ENCODE peak calls at places on chromosomes 7 and 10, in eight cellular contexts. One of them, this sample, is unnamed.

GRCh38 chr7:73809454-73810090 is 21.2 kb upstream of the CLDN4 start:
- DNase-seq in uterus: no peak
- DNase-seq in CD4-positive, CD25-positive, alpha-beta regulatory T cell: no peak
- DNase-seq in stimulated activated CD4-positive, alpha-beta T cell treated with anti-CD3 and anti-CD28 coated beads, Interleukin-15, amount 100 ng/mL, for 24 hours: no peak
- DNase-seq in GDM1: no peak
- DNase-seq in spleen: peak; percentile 56
- DNase-seq in HFFc6: no peak
- DNase-seq in kidney epithelial cell: no peak
- DNase-seq in this sample: no peak

GRCh38 chr7:44284216-44284615 is 41.2 kb downstream of the CAMK2B start:
- DNase-seq in kidney epithelial cell: no peak
- DNase-seq in stimulated activated CD4-positive, alpha-beta T cell treated with anti-CD3 and anti-CD28 coated beads, Interleukin-15, amount 100 ng/mL, for 24 hours: peak; percentile 0
- DNase-seq in uterus: peak; percentile 9
- DNase-seq in GDM1: no peak
- DNase-seq in spleen: peak; percentile 70
- DNase-seq in CD4-positive, CD25-positive, alpha-beta regulatory T cell: no peak
- DNase-seq in HFFc6: no peak
- DNase-seq in this sample: no peak

GRCh38 chr10:11255796-11256444 is 238.2 kb downstream of the CELF2 start:
- DNase-seq in stimulated activated CD4-positive, alpha-beta T cell treated with anti-CD3 and anti-CD28 coated beads, Interleukin-15, amount 100 ng/mL, for 24 hours: no peak
- DNase-seq in GDM1: no peak
- DNase-seq in CD4-positive, CD25-positive, alpha-beta regulatory T cell: no peak
- DNase-seq in uterus: peak; percentile 49
- DNase-seq in HFFc6: no peak
- DNase-seq in kidney epithelial cell: no peak
- DNase-seq in spleen: no peak
- DNase-seq in this sample: no peak

GRCh38 chr7:144606231-144606630 is 202.7 kb upstream of the NOBOX start:
- DNase-seq in uterus: no peak
- DNase-seq in kidney epithelial cell: no peak
- DNase-seq in CD4-positive, CD25-positive, alpha-beta regulatory T cell: no peak
- DNase-seq in stimulated activated CD4-positive, alpha-beta T cell treated with anti-CD3 and anti-CD28 coated beads, Interleukin-15, amount 100 ng/mL, for 24 hours: no peak
- DNase-seq in HFFc6: no peak
- DNase-seq in spleen: no peak
- DNase-seq in GDM1: no peak
- DNase-seq in this sample: no peak

GRCh38 chr7:73941836-73942551 is 81.0 kb downstream of the TMEM270 start:
- DNase-seq in kidney epithelial cell: peak; percentile 10
- DNase-seq in spleen: no peak
- DNase-seq in CD4-positive, CD25-positive, alpha-beta regulatory T cell: no peak
- DNase-seq in HFFc6: peak; percentile 31
- DNase-seq in uterus: no peak
- DNase-seq in GDM1: no peak
- DNase-seq in stimulated activated CD4-positive, alpha-beta T cell treated with anti-CD3 and anti-CD28 coated beads, Interleukin-15, amount 100 ng/mL, for 24 hours: no peak
- DNase-seq in this sample: no peak

GRCh38 chr7:80182630-80183276 is 48.1 kb downstream of the GNAI1 start:
- DNase-seq in stimulated activated CD4-positive, alpha-beta T cell treated with anti-CD3 and anti-CD28 coated beads, Interleukin-15, amount 100 ng/mL, for 24 hours: no peak
- DNase-seq in GDM1: no peak
- DNase-seq in uterus: no peak
- DNase-seq in CD4-positive, CD25-positive, alpha-beta regulatory T cell: no peak
- DNase-seq in spleen: no peak
- DNase-seq in kidney epithelial cell: no peak
- DNase-seq in HFFc6: no peak
- DNase-seq in this sample: no peak

GRCh38 chr7:130144632-130145171 is 60.5 kb downstream of the TMEM209 start:
- DNase-seq in uterus: no peak
- DNase-seq in spleen: peak; percentile 56
- DNase-seq in kidney epithelial cell: peak; percentile 60
- DNase-seq in GDM1: no peak
- DNase-seq in HFFc6: peak; percentile 43
- DNase-seq in CD4-positive, CD25-positive, alpha-beta regulatory T cell: no peak
- DNase-seq in stimulated activated CD4-positive, alpha-beta T cell treated with anti-CD3 and anti-CD28 coated beads, Interleukin-15, amount 100 ng/mL, for 24 hours: no peak
- DNase-seq in this sample: no peak

GRCh38 chr10:97515260-97515978 is 16.7 kb downstream of the UBTD1 start:
- DNase-seq in GDM1: no peak
- DNase-seq in CD4-positive, CD25-positive, alpha-beta regulatory T cell: no peak
- DNase-seq in kidney epithelial cell: no peak
- DNase-seq in uterus: no peak
- DNase-seq in HFFc6: no peak
- DNase-seq in stimulated activated CD4-positive, alpha-beta T cell treated with anti-CD3 and anti-CD28 coated beads, Interleukin-15, amount 100 ng/mL, for 24 hours: no peak
- DNase-seq in spleen: peak; percentile 10
- DNase-seq in this sample: peak; percentile 50

GRCh38 chr10:76839276-76839675 is 798.3 kb downstream of the KCNMA1 start:
- DNase-seq in HFFc6: no peak
- DNase-seq in kidney epithelial cell: no peak
- DNase-seq in CD4-positive, CD25-positive, alpha-beta regulatory T cell: no peak
- DNase-seq in uterus: peak; percentile 21
- DNase-seq in spleen: no peak
- DNase-seq in stimulated activated CD4-positive, alpha-beta T cell treated with anti-CD3 and anti-CD28 coated beads, Interleukin-15, amount 100 ng/mL, for 24 hours: no peak
- DNase-seq in GDM1: no peak
- DNase-seq in this sample: no peak

GRCh38 chr7:118080947-118081346 is 103.0 kb upstream of the LSM8 start:
- DNase-seq in HFFc6: no peak
- DNase-seq in CD4-positive, CD25-positive, alpha-beta regulatory T cell: no peak
- DNase-seq in GDM1: no peak
- DNase-seq in spleen: no peak
- DNase-seq in uterus: peak; percentile 29
- DNase-seq in kidney epithelial cell: peak; percentile 93
- DNase-seq in stimulated activated CD4-positive, alpha-beta T cell treated with anti-CD3 and anti-CD28 coated beads, Interleukin-15, amount 100 ng/mL, for 24 hours: peak; percentile 59
- DNase-seq in this sample: no peak

GRCh38 chr7:45687185-45687560 is 113.0 kb downstream of the ADCY1 start:
- DNase-seq in stimulated activated CD4-positive, alpha-beta T cell treated with anti-CD3 and anti-CD28 coated beads, Interleukin-15, amount 100 ng/mL, for 24 hours: no peak
- DNase-seq in kidney epithelial cell: no peak
- DNase-seq in uterus: no peak
- DNase-seq in HFFc6: no peak
- DNase-seq in GDM1: no peak
- DNase-seq in CD4-positive, CD25-positive, alpha-beta regulatory T cell: no peak
- DNase-seq in spleen: peak; percentile 32
- DNase-seq in this sample: no peak

GRCh38 chr10:95422196-95422595 is 131.4 kb upstream of the PDLIM1 start:
- DNase-seq in GDM1: no peak
- DNase-seq in kidney epithelial cell: no peak
- DNase-seq in spleen: no peak
- DNase-seq in CD4-positive, CD25-positive, alpha-beta regulatory T cell: no peak
- DNase-seq in uterus: no peak
- DNase-seq in stimulated activated CD4-positive, alpha-beta T cell treated with anti-CD3 and anti-CD28 coated beads, Interleukin-15, amount 100 ng/mL, for 24 hours: no peak
- DNase-seq in HFFc6: no peak
- DNase-seq in this sample: no peak

GRCh38 chr7:138602456-138602855 is 98.7 kb downstream of the SVOPL start:
- DNase-seq in GDM1: peak; percentile 43
- DNase-seq in kidney epithelial cell: no peak
- DNase-seq in HFFc6: no peak
- DNase-seq in uterus: no peak
- DNase-seq in CD4-positive, CD25-positive, alpha-beta regulatory T cell: no peak
- DNase-seq in stimulated activated CD4-positive, alpha-beta T cell treated with anti-CD3 and anti-CD28 coated beads, Interleukin-15, amount 100 ng/mL, for 24 hours: no peak
- DNase-seq in spleen: no peak
- DNase-seq in this sample: no peak

GRCh38 chr10:62815373-62816111 is 624 bp downstream of the EGR2 start:
- DNase-seq in CD4-positive, CD25-positive, alpha-beta regulatory T cell: no peak
- DNase-seq in kidney epithelial cell: no peak
- DNase-seq in HFFc6: no peak
- DNase-seq in stimulated activated CD4-positive, alpha-beta T cell treated with anti-CD3 and anti-CD28 coated beads, Interleukin-15, amount 100 ng/mL, for 24 hours: peak; percentile 52
- DNase-seq in uterus: no peak
- DNase-seq in spleen: peak; percentile 88
- DNase-seq in GDM1: no peak
- DNase-seq in this sample: no peak

GRCh38 chr7:24702674-24703235 is 54.5 kb downstream of the GSDME start:
- DNase-seq in stimulated activated CD4-positive, alpha-beta T cell treated with anti-CD3 and anti-CD28 coated beads, Interleukin-15, amount 100 ng/mL, for 24 hours: no peak
- DNase-seq in GDM1: no peak
- DNase-seq in uterus: no peak
- DNase-seq in CD4-positive, CD25-positive, alpha-beta regulatory T cell: no peak
- DNase-seq in kidney epithelial cell: no peak
- DNase-seq in spleen: peak; percentile 14
- DNase-seq in HFFc6: no peak
- DNase-seq in this sample: no peak

GRCh38 chr10:13074562-13075451 is 25.2 kb upstream of the OPTN start:
- DNase-seq in HFFc6: peak; percentile 52
- DNase-seq in GDM1: peak; percentile 25
- DNase-seq in uterus: peak; percentile 54
- DNase-seq in stimulated activated CD4-positive, alpha-beta T cell treated with anti-CD3 and anti-CD28 coated beads, Interleukin-15, amount 100 ng/mL, for 24 hours: peak; percentile 76
- DNase-seq in CD4-positive, CD25-positive, alpha-beta regulatory T cell: peak; percentile 13
- DNase-seq in kidney epithelial cell: peak; percentile 5
- DNase-seq in spleen: peak; percentile 78
- DNase-seq in this sample: peak; percentile 78

GRCh38 chr10:126663880-126664279 is 6.6 kb downstream of the C10orf90 start:
- DNase-seq in GDM1: no peak
- DNase-seq in stimulated activated CD4-positive, alpha-beta T cell treated with anti-CD3 and anti-CD28 coated beads, Interleukin-15, amount 100 ng/mL, for 24 hours: no peak
- DNase-seq in kidney epithelial cell: no peak
- DNase-seq in HFFc6: no peak
- DNase-seq in spleen: no peak
- DNase-seq in CD4-positive, CD25-positive, alpha-beta regulatory T cell: no peak
- DNase-seq in uterus: no peak
- DNase-seq in this sample: no peak

GRCh38 chr10:93548376-93549071 is 17.9 kb upstream of the FFAR4 start:
- DNase-seq in kidney epithelial cell: no peak
- DNase-seq in spleen: no peak
- DNase-seq in HFFc6: peak; percentile 69
- DNase-seq in stimulated activated CD4-positive, alpha-beta T cell treated with anti-CD3 and anti-CD28 coated beads, Interleukin-15, amount 100 ng/mL, for 24 hours: no peak
- DNase-seq in CD4-positive, CD25-positive, alpha-beta regulatory T cell: no peak
- DNase-seq in uterus: no peak
- DNase-seq in GDM1: no peak
- DNase-seq in this sample: no peak

GRCh38 chr10:131617113-131617877 is 283.5 kb upstream of the PPP2R2D start:
- DNase-seq in kidney epithelial cell: no peak
- DNase-seq in stimulated activated CD4-positive, alpha-beta T cell treated with anti-CD3 and anti-CD28 coated beads, Interleukin-15, amount 100 ng/mL, for 24 hours: no peak
- DNase-seq in uterus: no peak
- DNase-seq in CD4-positive, CD25-positive, alpha-beta regulatory T cell: no peak
- DNase-seq in GDM1: no peak
- DNase-seq in HFFc6: no peak
- DNase-seq in spleen: peak; percentile 54
- DNase-seq in this sample: peak; percentile 4

GRCh38 chr7:15011289-15011688 is 108.7 kb upstream of the DGKB start:
- DNase-seq in uterus: no peak
- DNase-seq in stimulated activated CD4-positive, alpha-beta T cell treated with anti-CD3 and anti-CD28 coated beads, Interleukin-15, amount 100 ng/mL, for 24 hours: no peak
- DNase-seq in HFFc6: no peak
- DNase-seq in CD4-positive, CD25-positive, alpha-beta regulatory T cell: no peak
- DNase-seq in spleen: no peak
- DNase-seq in GDM1: no peak
- DNase-seq in kidney epithelial cell: no peak
- DNase-seq in this sample: no peak

GRCh38 chr7:79096361-79096805 is 357.1 kb downstream of the MAGI2 start:
- DNase-seq in HFFc6: peak; percentile 88
- DNase-seq in CD4-positive, CD25-positive, alpha-beta regulatory T cell: no peak
- DNase-seq in uterus: no peak
- DNase-seq in kidney epithelial cell: peak; percentile 18
- DNase-seq in spleen: no peak
- DNase-seq in stimulated activated CD4-positive, alpha-beta T cell treated with anti-CD3 and anti-CD28 coated beads, Interleukin-15, amount 100 ng/mL, for 24 hours: no peak
- DNase-seq in GDM1: no peak
- DNase-seq in this sample: no peak

GRCh38 chr7:18356195-18356645 is 139.3 kb upstream of the HDAC9 start:
- DNase-seq in GDM1: no peak
- DNase-seq in spleen: no peak
- DNase-seq in CD4-positive, CD25-positive, alpha-beta regulatory T cell: no peak
- DNase-seq in stimulated activated CD4-positive, alpha-beta T cell treated with anti-CD3 and anti-CD28 coated beads, Interleukin-15, amount 100 ng/mL, for 24 hours: no peak
- DNase-seq in kidney epithelial cell: no peak
- DNase-seq in HFFc6: peak; percentile 10
- DNase-seq in uterus: no peak
- DNase-seq in this sample: peak; percentile 49